ENCODE peak calls at places on chromosomes 1 and 21, in four cellular contexts. One of them, this sample, is unnamed.

GRCh38 chr1:231690072-231690471 is 63.5 kb downstream of the DISC1 start:
- DNase-seq in K562: no peak
- DNase-seq in sigmoid colon: no peak
- DNase-seq in H1: no peak
- DNase-seq in this sample: no peak

GRCh38 chr1:180151508-180151907 is 3.2 kb upstream of the QSOX1 start:
- DNase-seq in K562: no peak
- DNase-seq in sigmoid colon: no peak
- DNase-seq in H1: no peak
- DNase-seq in this sample: no peak

GRCh38 chr1:228041316-228041715 is 34.5 kb downstream of the WNT3A start:
- DNase-seq in H1: peak; percentile 4
- DNase-seq in sigmoid colon: no peak
- DNase-seq in K562: no peak
- DNase-seq in this sample: no peak

GRCh38 chr1:176696109-176696508 is 233.1 kb downstream of the PAPPA2 start:
- DNase-seq in sigmoid colon: no peak
- DNase-seq in H1: no peak
- DNase-seq in K562: peak; percentile 19
- DNase-seq in this sample: no peak

GRCh38 chr1:1165900-1166421 is 7.7 kb upstream of the TTLL10 start:
- DNase-seq in sigmoid colon: no peak
- DNase-seq in H1: no peak
- DNase-seq in K562: no peak
- DNase-seq in this sample: peak; percentile 37

GRCh38 chr1:184945678-184946412 is 28.5 kb downstream of the NIBAN1 start:
- DNase-seq in H1: no peak
- DNase-seq in K562: no peak
- DNase-seq in sigmoid colon: no peak
- DNase-seq in this sample: no peak

GRCh38 chr21:39384674-39385298 is 35.9 kb upstream of the HMGN1 start:
- DNase-seq in H1: no peak
- DNase-seq in sigmoid colon: no peak
- DNase-seq in K562: no peak
- DNase-seq in this sample: no peak

GRCh38 chr1:221228594-221228993 is 349.4 kb downstream of the HLX start:
- DNase-seq in H1: peak; percentile 57
- DNase-seq in sigmoid colon: no peak
- DNase-seq in K562: no peak
- DNase-seq in this sample: no peak

GRCh38 chr21:38494688-38495087 is 3.6 kb downstream of the ERG start:
- DNase-seq in sigmoid colon: no peak
- DNase-seq in K562: no peak
- DNase-seq in H1: no peak
- DNase-seq in this sample: no peak

GRCh38 chr1:53747841-53748240 is 8.9 kb upstream of the GLIS1 start:
- DNase-seq in sigmoid colon: no peak
- DNase-seq in H1: no peak
- DNase-seq in K562: no peak
- DNase-seq in this sample: no peak

GRCh38 chr1:228004331-228004871 is 2.4 kb upstream of the WNT3A start:
- DNase-seq in H1: peak; percentile 71
- DNase-seq in K562: peak; percentile 75
- DNase-seq in sigmoid colon: peak; percentile 50
- DNase-seq in this sample: no peak

GRCh38 chr1:208448425-208448824 is 204.2 kb upstream of the PLXNA2 start:
- DNase-seq in H1: no peak
- DNase-seq in sigmoid colon: no peak
- DNase-seq in K562: no peak
- DNase-seq in this sample: no peak

GRCh38 chr1:208449951-208450350 is 205.8 kb upstream of the PLXNA2 start:
- DNase-seq in K562: peak; percentile 32
- DNase-seq in sigmoid colon: no peak
- DNase-seq in H1: no peak
- DNase-seq in this sample: no peak

GRCh38 chr1:208450958-208451357 is 206.8 kb upstream of the PLXNA2 start:
- DNase-seq in H1: no peak
- DNase-seq in K562: no peak
- DNase-seq in sigmoid colon: peak; percentile 69
- DNase-seq in this sample: no peak

DNA sequence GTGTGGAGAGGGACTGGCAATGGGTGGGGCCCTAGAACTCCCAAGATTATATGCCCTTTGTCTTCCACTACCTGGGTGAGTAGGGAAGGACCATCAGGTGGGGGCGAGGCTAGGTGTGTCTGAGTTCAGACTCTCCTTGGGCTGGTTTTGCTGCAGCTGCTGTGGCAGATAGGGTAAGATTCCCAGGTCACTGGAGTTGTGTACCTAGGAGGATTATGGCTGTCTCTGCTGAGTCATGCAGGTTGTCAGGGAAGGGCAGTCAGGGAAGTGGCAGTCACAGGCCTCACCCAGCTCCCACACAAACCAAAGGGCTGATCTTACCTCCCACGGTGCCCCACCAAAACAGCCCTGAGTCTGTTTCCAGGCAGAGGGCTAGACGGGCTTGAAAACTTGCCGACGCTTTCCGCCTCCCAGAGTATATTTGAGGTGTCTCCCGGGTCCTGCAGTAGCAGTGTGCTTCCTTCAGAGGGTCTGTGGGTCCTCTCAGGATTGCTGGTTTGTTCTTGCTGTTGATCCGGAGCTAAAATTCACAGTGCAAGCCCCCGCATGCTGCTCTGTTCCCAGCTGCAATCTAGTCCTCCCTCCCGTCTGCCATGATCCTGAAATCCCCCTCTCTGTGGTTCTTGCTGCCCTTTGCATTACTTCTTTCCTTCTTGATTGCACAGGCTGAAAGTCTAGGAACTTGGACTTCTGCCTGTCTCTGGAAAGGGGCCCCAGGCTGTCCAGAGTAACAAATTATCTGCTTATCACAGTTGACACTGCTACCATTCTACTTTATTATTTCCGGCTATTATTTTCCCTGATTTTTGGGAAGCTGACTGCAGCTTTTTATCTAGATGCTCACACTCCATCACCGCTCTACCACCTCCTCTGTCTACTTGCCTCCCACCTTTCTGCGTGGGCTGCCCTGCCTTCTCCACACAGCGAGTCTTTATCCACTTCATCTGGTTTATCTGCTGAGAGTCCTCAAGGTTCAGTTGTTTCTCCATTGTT is 201.8 kb upstream of the PLXNA2 start:
- DNase-seq in K562: peak; percentile 9
- DNase-seq in sigmoid colon: no peak
- DNase-seq in H1: no peak
- DNase-seq in this sample: peak; percentile 76
- TF ChIP-seq EP300 in K562: no peak
- TF ChIP-seq EP300 in sigmoid colon: no peak
- TF ChIP-seq EP300 in H1: no peak
- TF ChIP-seq EP300 in this sample: no peak

GRCh38 chr1:29179641-29180184 is 2.0 kb downstream of the SRSF4 start:
- DNase-seq in K562: peak; percentile 52
- DNase-seq in sigmoid colon: no peak
- DNase-seq in H1: no peak
- DNase-seq in this sample: no peak
- H3K4me1 ChIP-seq in K562: peaks cover 20% of the 10 kb centered on the region
- H3K4me1 ChIP-seq in sigmoid colon: peaks cover 56% of the 10 kb centered on the region
- H3K4me1 ChIP-seq in H1: peaks cover 2% of the 10 kb centered on the region
- H3K4me1 ChIP-seq in this sample: peaks cover 43% of the 10 kb centered on the region

DNA sequence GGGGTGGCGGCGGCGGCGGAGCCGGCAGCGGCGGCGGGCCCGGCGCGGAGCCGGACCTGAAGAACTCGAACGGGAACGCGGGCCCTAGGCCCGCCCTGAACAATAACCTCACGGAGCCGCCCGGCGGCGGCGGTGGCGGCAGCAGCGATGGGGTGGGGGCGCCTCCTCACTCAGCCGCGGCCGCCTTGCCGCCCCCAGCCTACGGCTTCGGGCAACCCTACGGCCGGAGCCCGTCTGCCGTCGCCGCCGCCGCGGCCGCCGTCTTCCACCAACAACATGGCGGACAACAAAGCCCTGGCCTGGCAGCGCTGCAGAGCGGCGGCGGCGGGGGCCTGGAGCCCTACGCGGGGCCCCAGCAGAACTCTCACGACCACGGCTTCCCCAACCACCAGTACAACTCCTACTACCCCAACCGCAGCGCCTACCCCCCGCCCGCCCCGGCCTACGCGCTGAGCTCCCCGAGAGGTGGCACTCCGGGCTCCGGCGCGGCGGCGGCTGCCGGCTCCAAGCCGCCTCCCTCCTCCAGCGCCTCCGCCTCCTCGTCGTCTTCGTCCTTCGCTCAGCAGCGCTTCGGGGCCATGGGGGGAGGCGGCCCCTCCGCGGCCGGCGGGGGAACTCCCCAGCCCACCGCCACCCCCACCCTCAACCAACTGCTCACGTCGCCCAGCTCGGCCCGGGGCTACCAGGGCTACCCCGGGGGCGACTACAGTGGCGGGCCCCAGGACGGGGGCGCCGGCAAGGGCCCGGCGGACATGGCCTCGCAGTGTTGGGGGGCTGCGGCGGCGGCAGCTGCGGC is 1.0 kb downstream of the ARID1A start:
- DNase-seq in sigmoid colon: peak; percentile 79
- DNase-seq in H1: no peak
- DNase-seq in K562: peak; percentile 36
- DNase-seq in this sample: peak; percentile 52
- TF ChIP-seq POLR2AphosphoS5 in sigmoid colon: no peak
- TF ChIP-seq POLR2AphosphoS5 in H1: peak; percentile 47
- TF ChIP-seq POLR2AphosphoS5 in K562: no peak
- TF ChIP-seq POLR2AphosphoS5 in this sample: peak; percentile 35

GRCh38 chr1:201916649-201917249 is 28.1 kb downstream of the SHISA4 start:
- DNase-seq in H1: no peak
- DNase-seq in K562: peak; percentile 67
- DNase-seq in sigmoid colon: peak; percentile 95
- DNase-seq in this sample: peak; percentile 69
- TF ChIP-seq EP300 in H1: no peak
- TF ChIP-seq EP300 in K562: peak; percentile 23
- TF ChIP-seq EP300 in sigmoid colon: peak; percentile 57
- TF ChIP-seq EP300 in this sample: no peak

GRCh38 chr1:3233031-3233430 is 164.0 kb downstream of the PRDM16 start:
- DNase-seq in K562: no peak
- DNase-seq in H1: no peak
- DNase-seq in sigmoid colon: no peak
- DNase-seq in this sample: no peak

GRCh38 chr1:3234956-3235355 is 166.0 kb downstream of the PRDM16 start:
- DNase-seq in H1: no peak
- DNase-seq in K562: no peak
- DNase-seq in sigmoid colon: no peak
- DNase-seq in this sample: no peak

GRCh38 chr1:3236361-3236760 is 167.4 kb downstream of the PRDM16 start:
- DNase-seq in H1: no peak
- DNase-seq in K562: no peak
- DNase-seq in sigmoid colon: no peak
- DNase-seq in this sample: no peak

GRCh38 chr1:3235496-3235895 is 166.5 kb downstream of the PRDM16 start:
- DNase-seq in K562: no peak
- DNase-seq in H1: no peak
- DNase-seq in sigmoid colon: no peak
- DNase-seq in this sample: no peak

DNA sequence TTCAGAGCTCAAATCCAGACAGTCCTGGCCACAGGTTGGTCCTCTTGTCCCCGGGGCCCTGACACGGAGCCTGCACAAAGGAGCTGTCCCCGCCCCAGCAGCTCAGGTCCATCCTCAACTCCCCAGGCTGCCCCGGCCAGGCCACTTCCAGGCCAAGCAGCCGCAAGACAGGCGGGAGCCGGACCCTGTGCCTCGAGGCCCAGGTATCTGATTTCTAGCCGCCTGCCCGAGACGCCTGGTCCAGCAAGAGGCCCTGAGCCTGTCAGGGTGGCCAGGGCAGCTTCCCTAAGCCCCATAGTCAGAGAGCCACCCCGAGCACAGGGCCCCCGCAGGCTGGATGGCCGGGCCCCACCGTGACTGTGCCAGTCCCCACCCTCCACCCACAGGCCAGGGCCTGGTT is 165.3 kb downstream of the PRDM16 start:
- DNase-seq in sigmoid colon: no peak
- DNase-seq in H1: no peak
- DNase-seq in K562: no peak
- DNase-seq in this sample: no peak
- H3K4me1 ChIP-seq in sigmoid colon: no peaks in the 10 kb centered on the region
- H3K4me1 ChIP-seq in H1: peaks cover 3% of the 10 kb centered on the region
- H3K4me1 ChIP-seq in K562: peaks cover 6% of the 10 kb centered on the region
- H3K4me1 ChIP-seq in this sample: no peaks in the 10 kb centered on the region

GRCh38 chr1:43468403-43468802 is 14.7 kb upstream of the HYI start:
- DNase-seq in sigmoid colon: no peak
- DNase-seq in H1: no peak
- DNase-seq in K562: no peak
- DNase-seq in this sample: no peak

GRCh38 chr1:43477716-43478115 is 24.0 kb upstream of the HYI start:
- DNase-seq in H1: no peak
- DNase-seq in sigmoid colon: no peak
- DNase-seq in K562: no peak
- DNase-seq in this sample: no peak

GRCh38 chr1:43472087-43472462 is 18.3 kb upstream of the HYI start:
- DNase-seq in sigmoid colon: no peak
- DNase-seq in K562: no peak
- DNase-seq in H1: no peak
- DNase-seq in this sample: no peak

GRCh38 chr1:43469932-43470331 is 16.2 kb upstream of the HYI start:
- DNase-seq in sigmoid colon: no peak
- DNase-seq in H1: no peak
- DNase-seq in K562: no peak
- DNase-seq in this sample: no peak

DNA sequence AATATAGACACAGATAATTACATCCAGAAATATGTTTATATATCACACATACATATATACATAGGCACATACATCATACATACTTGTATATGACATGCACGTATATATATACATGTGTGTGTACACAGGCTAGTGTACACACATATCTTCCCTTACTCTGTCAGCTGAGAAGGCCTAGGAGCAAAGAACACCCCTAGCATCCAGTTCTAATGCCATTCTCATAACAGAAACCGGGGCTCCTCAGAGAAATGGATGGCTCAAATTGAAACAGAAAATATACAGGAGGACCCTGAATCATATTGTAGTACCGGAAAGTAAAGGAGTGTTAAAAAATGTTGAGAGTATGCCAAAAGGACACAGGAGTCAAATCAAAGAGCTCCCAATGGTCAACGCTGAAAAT is 19.7 kb upstream of the HYI start:
- DNase-seq in K562: no peak
- DNase-seq in H1: no peak
- DNase-seq in sigmoid colon: no peak
- DNase-seq in this sample: no peak
- TF ChIP-seq POLR2AphosphoS5 in K562: no peak
- TF ChIP-seq POLR2AphosphoS5 in H1: no peak
- TF ChIP-seq POLR2AphosphoS5 in sigmoid colon: no peak
- TF ChIP-seq POLR2AphosphoS5 in this sample: no peak

DNA sequence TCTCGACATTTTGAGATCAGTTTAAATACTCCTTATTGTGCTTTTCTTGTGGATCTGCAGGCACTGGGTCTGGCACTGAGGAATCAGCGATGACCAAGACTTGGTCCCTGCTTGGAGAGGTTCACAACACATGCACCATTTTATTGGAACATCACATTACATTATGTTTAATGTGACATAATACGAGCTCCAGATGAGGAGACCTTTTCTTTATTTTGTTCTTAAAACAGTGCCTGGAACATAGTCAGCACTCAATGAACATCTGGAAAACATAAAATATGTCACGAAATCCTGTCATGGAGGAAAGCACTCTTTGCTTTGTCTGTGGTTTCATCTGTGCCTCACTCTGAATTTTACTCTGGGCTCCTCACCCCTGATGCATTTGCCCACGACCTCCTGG is 110.7 kb downstream of the ST6GALNAC3 start:
- DNase-seq in H1: no peak
- DNase-seq in sigmoid colon: no peak
- DNase-seq in K562: no peak
- DNase-seq in this sample: no peak
- TF ChIP-seq EP300 in H1: no peak
- TF ChIP-seq EP300 in sigmoid colon: no peak
- TF ChIP-seq EP300 in K562: no peak
- TF ChIP-seq EP300 in this sample: no peak

GRCh38 chr1:36829066-36829465 is 205.2 kb downstream of the GRIK3 start:
- DNase-seq in H1: no peak
- DNase-seq in sigmoid colon: no peak
- DNase-seq in K562: no peak
- DNase-seq in this sample: no peak
- H3K4me1 ChIP-seq in H1: peaks cover 12% of the 10 kb centered on the region
- H3K4me1 ChIP-seq in sigmoid colon: no peaks in the 10 kb centered on the region
- H3K4me1 ChIP-seq in K562: peaks cover 8% of the 10 kb centered on the region
- H3K4me1 ChIP-seq in this sample: no peaks in the 10 kb centered on the region